ENCODE peak calls at places on chromosomes 7 and 10, in five cellular contexts. M is neural progenitor cell, F is stomach, C is heart left ventricle, Q is astrocyte. P is an unnamed sample.
A peak's percentile ranks its signal among the peaks of the same experiment; 100 is the strongest.

GRCh38 chr7:108418941-108419340 is 37.3 kb downstream of the NRCAM start:
- DNase-seq in M (no peak), F (no peak), C (no peak), Q (no peak), P (no peak)

GRCh38 chr10:104894711-104895110 is 253.6 kb downstream of the SORCS3 start:
- DNase-seq in M (no peak), F (no peak), C (no peak), Q (no peak), P (no peak)

GRCh38 chr7:32264667-32265284 is 194.6 kb upstream of the PDE1C start:
- DNase-seq in M (no peak), F (no peak), C (no peak), Q (no peak), P (no peak)

GRCh38 chr10:91380873-91381561 is 29.1 kb upstream of the HECTD2 start:
- DNase-seq in M (peak; percentile 49), F (no peak), C (no peak), Q (peak; percentile 30), P (peak; percentile 86)

GRCh38 chr10:103055105-103055504 is 137.0 kb downstream of the CNNM2 start:
- DNase-seq in M (no peak), F (no peak), C (no peak), Q (no peak), P (no peak)

GRCh38 chr7:151249034-151249731 is 689 bp upstream of the SMARCD3 start:
- DNase-seq in M (peak; percentile 54), F (peak; percentile 66), C (peak; percentile 62), Q (peak; percentile 47), P (peak; percentile 73)

GRCh38 chr10:404341-404740 is 269.1 kb downstream of the ZMYND11 start:
- DNase-seq in M (no peak), F (no peak), C (no peak), Q (peak; percentile 76), P (no peak)

GRCh38 chr10:72730462-72730861 is 38.5 kb downstream of the MCU start:
- DNase-seq in M (no peak), F (no peak), C (no peak), Q (peak; percentile 35), P (no peak)

GRCh38 chr7:102080003-102080361 is 206.7 kb upstream of the SH2B2 start:
- DNase-seq in M (no peak), F (no peak), C (no peak), Q (no peak), P (peak; percentile 45)

GRCh38 chr7:156140896-156141295 is 328.6 kb upstream of the SHH start:
- DNase-seq in M (no peak), F (no peak), C (no peak), Q (no peak), P (no peak)

GRCh38 chr7:42744746-42745145 is 167.1 kb downstream of the C7orf25 start:
- DNase-seq in M (no peak), F (no peak), C (no peak), Q (no peak), P (no peak)

GRCh38 chr10:112360308-112361270 is 13.3 kb upstream of the ACSL5 start:
- DNase-seq in M (no peak), F (peak; percentile 82), C (peak; percentile 73), Q (peak; percentile 30), P (no peak)

GRCh38 chr10:13587367-13587766 is 602 bp downstream of the PRPF18 start:
- DNase-seq in M (peak; percentile 6), F (no peak), C (no peak), Q (no peak), P (peak; percentile 6)

GRCh38 chr10:118922226-118922625 is 107.3 kb upstream of the NANOS1 start:
- DNase-seq in M (no peak), F (no peak), C (no peak), Q (peak; percentile 3), P (peak; percentile 45)

GRCh38 chr7:512541-513311 is 6.9 kb downstream of the PDGFA start:
- DNase-seq in M (no peak), F (peak; percentile 87), C (no peak), Q (peak; percentile 57), P (no peak)

DNA sequence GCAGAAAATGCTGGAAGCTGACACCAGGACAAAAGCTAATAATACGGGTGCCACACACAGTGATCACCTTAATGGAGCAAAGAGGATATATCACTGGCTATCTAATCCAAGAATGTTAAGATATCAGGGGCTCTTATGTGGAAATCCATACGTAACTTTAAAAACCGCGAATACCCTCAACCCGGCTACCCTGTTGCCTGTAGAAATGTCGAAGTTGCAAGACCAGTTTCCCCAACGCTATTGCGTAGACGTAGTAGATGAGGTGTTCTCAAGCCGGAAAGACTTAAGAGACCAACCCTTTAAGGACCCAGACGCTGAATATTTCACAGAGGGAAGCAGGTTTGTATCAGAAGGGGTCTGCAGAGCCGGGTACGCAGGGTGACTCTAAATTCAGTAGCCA is 7.9 kb upstream of the CYREN start:
- DNase-seq in M (no peak), F (peak; percentile 74), C (no peak), Q (no peak), P (no peak)
- H3K4me1 ChIP-seq in M (peaks cover 11% of the 10 kb centered on the region), F (peaks cover 7% of the 10 kb centered on the region), C (no peaks in the 10 kb centered on the region), Q (no peaks in the 10 kb centered on the region), P (peaks cover 14% of the 10 kb centered on the region)

GRCh38 chr10:96683710-96684109 is 36.6 kb downstream of the PIK3AP1 start:
- DNase-seq in M (no peak), F (no peak), C (no peak), Q (no peak), P (no peak)

GRCh38 chr10:96687317-96688012 is 32.8 kb downstream of the PIK3AP1 start:
- DNase-seq in M (no peak), F (no peak), C (no peak), Q (no peak), P (no peak)

GRCh38 chr10:96683065-96683464 is 37.2 kb downstream of the PIK3AP1 start:
- DNase-seq in M (no peak), F (no peak), C (no peak), Q (peak; percentile 91), P (peak; percentile 31)

GRCh38 chr10:96686514-96686913 is 33.8 kb downstream of the PIK3AP1 start:
- DNase-seq in M (no peak), F (no peak), C (no peak), Q (no peak), P (no peak)

GRCh38 chr10:96685297-96685696 is 35.0 kb downstream of the PIK3AP1 start:
- DNase-seq in M (no peak), F (no peak), C (no peak), Q (no peak), P (no peak)
- H3K4me1 ChIP-seq in M (no peaks in the 10 kb centered on the region), F (no peaks in the 10 kb centered on the region), C (no peaks in the 10 kb centered on the region), Q (no peaks in the 10 kb centered on the region), P (peaks cover 38% of the 10 kb centered on the region)

GRCh38 chr10:44971935-44972792 is 6.4 kb downstream of the DEPP1 start:
- DNase-seq in M (no peak), F (no peak), C (no peak), Q (no peak), P (no peak)

GRCh38 chr10:44974082-44974627 is 4.5 kb downstream of the DEPP1 start:
- DNase-seq in M (no peak), F (no peak), C (no peak), Q (no peak), P (no peak)

GRCh38 chr10:44971419-44971818 is 7.2 kb downstream of the DEPP1 start:
- DNase-seq in M (no peak), F (no peak), C (no peak), Q (no peak), P (no peak)

GRCh38 chr10:44973323-44974081 is 5.1 kb downstream of the DEPP1 start:
- DNase-seq in M (no peak), F (no peak), C (no peak), Q (no peak), P (peak; percentile 52)

DNA sequence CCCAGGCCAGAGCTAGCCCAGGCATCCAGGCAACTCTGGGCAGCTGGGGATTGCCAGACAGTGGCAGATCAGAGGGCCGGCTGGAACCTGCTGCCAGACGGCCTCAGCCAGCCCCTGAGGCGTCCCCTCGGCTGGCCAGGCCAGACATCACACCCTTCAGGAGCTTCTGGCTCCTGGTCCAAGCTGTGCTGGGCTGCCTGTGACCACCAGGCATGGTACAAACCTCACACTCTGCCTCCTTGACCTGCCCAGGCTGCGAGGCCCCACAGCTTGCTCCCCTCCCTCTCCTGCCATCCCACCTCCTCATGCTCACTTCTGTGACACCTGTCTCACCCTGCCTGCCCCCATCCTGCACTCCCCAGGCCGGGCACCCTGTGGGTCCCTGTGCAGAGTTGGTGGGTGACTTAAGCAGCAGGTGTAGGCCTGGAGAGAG is 5.7 kb downstream of the DEPP1 start:
- DNase-seq in M (no peak), F (no peak), C (no peak), Q (no peak), P (no peak)
- H3K4me1 ChIP-seq in M (peaks cover 16% of the 10 kb centered on the region), F (peaks cover 49% of the 10 kb centered on the region), C (peaks cover 35% of the 10 kb centered on the region), Q (peaks cover 25% of the 10 kb centered on the region), P (peaks cover 20% of the 10 kb centered on the region)

GRCh38 chr10:6168059-6168458 is 34.7 kb upstream of the PFKFB3 start:
- DNase-seq in M (no peak), F (no peak), C (no peak), Q (no peak), P (no peak)
- H3K4me1 ChIP-seq in M (peaks cover 14% of the 10 kb centered on the region), F (peaks cover 34% of the 10 kb centered on the region), C (peaks cover 22% of the 10 kb centered on the region), Q (peaks cover 27% of the 10 kb centered on the region), P (peaks cover 5% of the 10 kb centered on the region)

GRCh38 chr10:101233443-101233842 is 4.2 kb upstream of the LBX1 start:
- DNase-seq in M (no peak), F (no peak), C (no peak), Q (no peak), P (no peak)

GRCh38 chr10:101234333-101234732 is 5.1 kb upstream of the LBX1 start:
- DNase-seq in M (no peak), F (no peak), C (no peak), Q (no peak), P (no peak)

GRCh38 chr10:101231912-101232689 is 2.8 kb upstream of the LBX1 start:
- DNase-seq in M (no peak), F (no peak), C (no peak), Q (no peak), P (no peak)

GRCh38 chr10:101235766-101236165 is 6.5 kb upstream of the LBX1 start:
- DNase-seq in M (peak; percentile 61), F (no peak), C (no peak), Q (no peak), P (no peak)

GRCh38 chr10:101233863-101234262 is 4.6 kb upstream of the LBX1 start:
- DNase-seq in M (no peak), F (no peak), C (no peak), Q (no peak), P (peak; percentile 70)
- H3K4me1 ChIP-seq in M (peaks cover 27% of the 10 kb centered on the region), F (peaks cover 30% of the 10 kb centered on the region), C (peaks cover 7% of the 10 kb centered on the region), Q (no peaks in the 10 kb centered on the region), P (peaks cover 24% of the 10 kb centered on the region)

GRCh38 chr10:124605856-124606812 is 138.0 kb downstream of the FAM53B start:
- DNase-seq in M (no peak), F (no peak), C (no peak), Q (no peak), P (no peak)
- H3K4me1 ChIP-seq in M (peaks cover 23% of the 10 kb centered on the region), F (no peaks in the 10 kb centered on the region), C (no peaks in the 10 kb centered on the region), Q (no peaks in the 10 kb centered on the region), P (no peaks in the 10 kb centered on the region)

P was measured in SJCRH30.